ENCODE peak calls at places on chromosomes 13 and 19, in four cellular contexts. One of them, this sample, is unnamed.

GRCh38 chr13:113964251-113964995 is 9.5 kb downstream of the C13orf46 start:
- DNase-seq in HepG2: no peak
- DNase-seq in GM12878: no peak
- DNase-seq in A549: no peak
- DNase-seq in this sample: no peak

GRCh38 chr19:18483119-18483518 is 38.8 kb downstream of the ELL start:
- DNase-seq in HepG2: no peak
- DNase-seq in A549: no peak
- DNase-seq in GM12878: no peak
- DNase-seq in this sample: no peak

GRCh38 chr13:23867027-23867491 is 22.1 kb downstream of the MIPEP start:
- DNase-seq in A549: no peak
- DNase-seq in HepG2: no peak
- DNase-seq in GM12878: no peak
- DNase-seq in this sample: no peak

GRCh38 chr13:110232756-110233155 is 74.2 kb downstream of the COL4A1 start:
- DNase-seq in GM12878: no peak
- DNase-seq in HepG2: no peak
- DNase-seq in A549: no peak
- DNase-seq in this sample: no peak

GRCh38 chr13:36414461-36414860 is 17.8 kb upstream of the CCNA1 start:
- DNase-seq in A549: no peak
- DNase-seq in HepG2: no peak
- DNase-seq in GM12878: no peak
- DNase-seq in this sample: no peak

GRCh38 chr13:112575680-112576079 is 12.3 kb downstream of the TUBGCP3 start:
- DNase-seq in A549: no peak
- DNase-seq in GM12878: no peak
- DNase-seq in HepG2: no peak
- DNase-seq in this sample: peak; percentile 35

GRCh38 chr13:85223883-85224656 is 575.1 kb downstream of the SLITRK6 start:
- DNase-seq in GM12878: no peak
- DNase-seq in HepG2: no peak
- DNase-seq in A549: no peak
- DNase-seq in this sample: no peak

GRCh38 chr13:36421447-36421846 is 10.8 kb upstream of the CCNA1 start:
- DNase-seq in GM12878: no peak
- DNase-seq in HepG2: no peak
- DNase-seq in A549: no peak
- DNase-seq in this sample: no peak

GRCh38 chr19:45632468-45633196 is 6.6 kb downstream of the EML2 start:
- DNase-seq in HepG2: no peak
- DNase-seq in A549: peak; percentile 98
- DNase-seq in GM12878: no peak
- DNase-seq in this sample: peak; percentile 96

GRCh38 chr13:39107484-39108040 is 69.3 kb downstream of the NHLRC3 start:
- DNase-seq in HepG2: no peak
- DNase-seq in GM12878: no peak
- DNase-seq in A549: no peak
- DNase-seq in this sample: no peak

GRCh38 chr13:113962386-113962785 is 11.5 kb downstream of the C13orf46 start:
- DNase-seq in A549: no peak
- DNase-seq in GM12878: no peak
- DNase-seq in HepG2: no peak
- DNase-seq in this sample: no peak

GRCh38 chr19:343941-344624 is 513 bp downstream of the MIER2 start:
- DNase-seq in GM12878: no peak
- DNase-seq in HepG2: no peak
- DNase-seq in A549: peak; percentile 47
- DNase-seq in this sample: peak; percentile 98

GRCh38 chr19:344625-345319 is at the start of gene MIER2:
- DNase-seq in HepG2: peak; percentile 50
- DNase-seq in A549: peak; percentile 80
- DNase-seq in GM12878: peak; percentile 16
- DNase-seq in this sample: peak; percentile 99

GRCh38 chr19:342801-343421 is 1.7 kb downstream of the MIER2 start:
- DNase-seq in HepG2: no peak
- DNase-seq in A549: no peak
- DNase-seq in GM12878: peak; percentile 15
- DNase-seq in this sample: no peak

GRCh38 chr19:343451-343931 is 1.1 kb downstream of the MIER2 start:
- DNase-seq in A549: no peak
- DNase-seq in HepG2: no peak
- DNase-seq in GM12878: no peak
- DNase-seq in this sample: peak; percentile 28

GRCh38 chr19:345320-345879 is 804 bp upstream of the MIER2 start:
- DNase-seq in GM12878: no peak
- DNase-seq in A549: no peak
- DNase-seq in HepG2: no peak
- DNase-seq in this sample: no peak
- H3K4me3 ChIP-seq in GM12878: peak overlapping the region; percentile 65
- H3K4me3 ChIP-seq in A549: peak overlapping the region; percentile 94
- H3K4me3 ChIP-seq in HepG2: no peak overlapping the region
- H3K4me3 ChIP-seq in this sample: peak overlapping the region; percentile 70

DNA sequence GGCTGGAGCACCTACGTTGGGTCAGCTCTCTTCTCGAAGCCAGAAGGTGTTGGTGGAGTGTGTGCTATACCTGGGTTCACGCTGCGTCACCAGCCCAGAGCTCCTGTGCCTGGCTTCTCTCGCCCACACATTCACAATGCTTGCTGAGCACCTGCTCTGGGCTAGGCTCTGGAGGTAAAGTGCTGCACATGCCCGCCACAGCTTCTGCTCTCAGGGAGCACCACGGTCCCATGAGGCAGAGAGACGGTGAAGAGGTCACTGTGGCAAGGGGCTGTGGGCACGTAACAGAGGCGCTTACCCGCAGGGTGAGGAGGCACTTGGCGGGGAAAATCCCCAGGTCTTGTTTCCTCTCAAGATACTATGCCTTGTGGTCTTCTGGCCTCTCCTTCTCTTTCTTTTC is 174.2 kb downstream of the TEX29 start:
- DNase-seq in HepG2: no peak
- DNase-seq in GM12878: no peak
- DNase-seq in A549: no peak
- DNase-seq in this sample: no peak
- TF ChIP-seq PBX3 in HepG2: no peak
- TF ChIP-seq PBX3 in GM12878: no peak
- TF ChIP-seq PBX3 in A549: no peak
- TF ChIP-seq PBX3 in this sample: no peak

GRCh38 chr19:19634516-19635312 is 6.7 kb upstream of the LPAR2 start:
- DNase-seq in GM12878: no peak
- DNase-seq in HepG2: no peak
- DNase-seq in A549: no peak
- DNase-seq in this sample: no peak
- H3K4me3 ChIP-seq in GM12878: no peak overlapping the region
- H3K4me3 ChIP-seq in HepG2: no peak overlapping the region
- H3K4me3 ChIP-seq in A549: no peak overlapping the region
- H3K4me3 ChIP-seq in this sample: no peak overlapping the region

GRCh38 chr13:73177911-73178565 is 119.2 kb downstream of the KLF5 start:
- DNase-seq in HepG2: no peak
- DNase-seq in A549: no peak
- DNase-seq in GM12878: no peak
- DNase-seq in this sample: no peak
- TF ChIP-seq PBX3 in HepG2: no peak
- TF ChIP-seq PBX3 in A549: no peak
- TF ChIP-seq PBX3 in GM12878: no peak
- TF ChIP-seq PBX3 in this sample: no peak

DNA sequence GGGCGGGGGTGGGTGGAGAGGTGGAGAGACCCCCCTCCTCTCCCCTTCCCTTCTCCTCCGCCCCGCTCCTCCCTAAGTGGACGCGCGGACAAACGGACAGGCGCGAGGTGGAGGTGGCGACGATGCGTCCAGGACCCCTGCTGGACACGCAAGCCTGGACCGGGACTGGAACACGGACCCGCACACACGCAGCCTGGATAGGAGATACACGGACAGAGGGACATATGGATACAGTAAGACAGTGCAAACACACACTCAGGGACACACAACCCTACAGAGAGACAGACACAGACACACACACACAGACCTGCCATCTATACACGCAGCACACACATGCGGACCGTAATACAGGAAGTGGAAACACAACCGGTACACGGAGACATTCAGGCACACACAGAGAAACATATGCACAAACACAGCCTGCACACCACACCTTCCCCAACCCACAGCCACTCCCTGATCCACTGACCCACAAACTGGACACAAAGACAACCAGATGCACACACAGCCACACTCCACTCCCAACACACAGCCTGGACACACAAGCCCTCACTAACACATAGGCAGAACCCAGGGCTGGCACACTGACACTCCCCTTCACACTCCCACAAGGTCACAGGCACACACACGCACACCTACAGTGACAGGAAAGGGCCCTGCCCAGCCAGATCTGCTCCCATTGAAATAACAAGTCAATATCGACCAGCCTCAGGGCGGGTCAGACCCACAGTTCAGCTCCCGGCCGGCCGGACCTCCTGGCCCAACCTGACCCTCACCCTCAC is 696 bp upstream of the ERFL start:
- DNase-seq in A549: no peak
- DNase-seq in GM12878: no peak
- DNase-seq in HepG2: no peak
- DNase-seq in this sample: no peak
- H3K4me3 ChIP-seq in A549: peak overlapping the region; percentile 59
- H3K4me3 ChIP-seq in GM12878: peak overlapping the region; percentile 64
- H3K4me3 ChIP-seq in HepG2: peak overlapping the region; percentile 20
- H3K4me3 ChIP-seq in this sample: no peak overlapping the region

GRCh38 chr19:35088514-35088913 is 27.1 kb upstream of the FXYD3 start:
- DNase-seq in A549: peak; percentile 51
- DNase-seq in GM12878: no peak
- DNase-seq in HepG2: no peak
- DNase-seq in this sample: no peak
- TF ChIP-seq PBX3 in A549: no peak
- TF ChIP-seq PBX3 in GM12878: no peak
- TF ChIP-seq PBX3 in HepG2: no peak
- TF ChIP-seq PBX3 in this sample: peak; percentile 70

DNA sequence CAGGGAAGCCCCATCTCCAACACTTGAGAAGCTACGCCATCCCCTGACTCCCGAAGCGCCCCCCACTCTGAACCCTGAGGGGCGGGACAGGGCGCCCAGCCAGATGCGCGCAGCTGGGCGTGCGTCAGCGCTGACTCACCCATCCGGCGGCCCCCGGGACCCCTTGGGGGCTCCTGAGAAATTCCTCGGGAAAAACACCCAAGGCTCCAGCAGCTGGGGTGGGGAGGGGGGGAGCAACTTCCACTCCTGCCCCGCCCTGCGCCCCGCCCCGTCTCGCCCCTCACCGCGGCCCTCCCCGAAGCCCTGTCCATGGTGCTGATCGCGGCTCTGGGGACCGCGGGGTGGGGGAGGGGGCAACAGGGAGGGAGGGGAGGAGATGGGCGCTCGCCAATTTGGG is 1.0 kb downstream of the COL5A3 start:
- DNase-seq in HepG2: no peak
- DNase-seq in A549: no peak
- DNase-seq in GM12878: no peak
- DNase-seq in this sample: peak; percentile 60
- H3K4me3 ChIP-seq in HepG2: no peak overlapping the region
- H3K4me3 ChIP-seq in A549: peak overlapping the region; percentile 41
- H3K4me3 ChIP-seq in GM12878: no peak overlapping the region
- H3K4me3 ChIP-seq in this sample: no peak overlapping the region

DNA sequence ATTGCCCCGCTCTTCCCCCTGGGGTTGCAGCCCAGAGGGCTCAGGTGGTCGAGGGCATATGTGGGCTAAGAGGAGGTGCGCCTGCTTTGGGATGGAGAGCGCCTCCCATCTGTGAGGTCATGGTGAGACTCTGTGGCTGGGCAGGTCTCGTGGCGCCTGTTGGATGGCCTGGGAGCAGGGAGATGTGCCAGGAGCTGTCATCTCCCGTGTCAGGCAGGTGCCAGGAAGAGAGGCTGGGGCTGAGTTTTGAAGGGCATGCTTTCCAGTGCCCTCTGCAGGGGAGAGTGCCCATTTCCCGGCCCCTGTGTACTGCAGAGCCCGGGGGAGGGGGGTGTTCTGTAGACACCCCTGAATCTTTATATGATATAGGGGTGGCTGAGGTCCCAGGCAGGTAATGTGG is 2.8 kb downstream of the WTIP start:
- DNase-seq in A549: no peak
- DNase-seq in HepG2: no peak
- DNase-seq in GM12878: no peak
- DNase-seq in this sample: no peak
- TF ChIP-seq PBX3 in A549: no peak
- TF ChIP-seq PBX3 in HepG2: no peak
- TF ChIP-seq PBX3 in GM12878: no peak
- TF ChIP-seq PBX3 in this sample: no peak

This sample was measured in SK-N-SH.